ENCODE peak calls at places on chromosomes 5 and 9, in seven cellular contexts. W is PC-3, K is spleen, M is lung, S is lower lobe of right lung, X is stomach, J is thyroid gland. L is an unnamed sample.

GRCh38 chr5:14068136-14068535 is 75.0 kb upstream of the TRIO start:
- DNase-seq in W (no peak), K (no peak), M (no peak), S (no peak), X (no peak), J (no peak), L (no peak)

GRCh38 chr9:75358837-75359236 is 270.5 kb downstream of the OSTF1 start:
- DNase-seq in W (no peak), K (no peak), M (no peak), S (no peak), X (no peak), J (no peak), L (no peak)

GRCh38 chr5:117872798-117873368 is 1115.5 kb downstream of the DTWD2 start:
- DNase-seq in W (no peak), K (no peak), M (no peak), S (no peak), X (no peak), J (no peak), L (no peak)

GRCh38 chr9:83359039-83359438 is 179.2 kb downstream of the FRMD3 start:
- DNase-seq in W (no peak), K (no peak), M (no peak), S (no peak), X (no peak), J (no peak), L (no peak)

GRCh38 chr9:98554752-98555151 is 154.0 kb downstream of the GABBR2 start:
- DNase-seq in W (no peak), K (no peak), M (no peak), S (no peak), X (no peak), J (no peak), L (no peak)

GRCh38 chr9:14030350-14030823 is 283.6 kb downstream of the NFIB start:
- DNase-seq in W (peak; percentile 83), K (no peak), M (no peak), S (no peak), X (no peak), J (no peak), L (no peak)

GRCh38 chr5:171999877-172000276 is 6.6 kb downstream of the FBXW11 start:
- DNase-seq in W (no peak), K (no peak), M (no peak), S (no peak), X (no peak), J (no peak), L (no peak)

GRCh38 chr5:78511116-78511906 is 137.3 kb downstream of the LHFPL2 start:
- DNase-seq in W (no peak), K (no peak), M (no peak), S (peak; percentile 63), X (no peak), J (no peak), L (no peak)

GRCh38 chr5:109143001-109143400 is 266.8 kb downstream of the PJA2 start:
- DNase-seq in W (no peak), K (no peak), M (no peak), S (no peak), X (no peak), J (no peak), L (no peak)

GRCh38 chr9:35689601-35690446 is at the start of gene TPM2:
- DNase-seq in W (no peak), K (no peak), M (peak; percentile 41), S (peak; percentile 56), X (peak; percentile 37), J (peak; percentile 28), L (peak; percentile 93)

GRCh38 chr9:127825319-127826051 is 22.8 kb downstream of the FPGS start:
- DNase-seq in W (no peak), K (peak; percentile 85), M (no peak), S (peak; percentile 66), X (peak; percentile 64), J (peak; percentile 83), L (no peak)

GRCh38 chr9:124369236-124369797 is 45.9 kb downstream of the PSMB7 start:
- DNase-seq in W (no peak), K (no peak), M (no peak), S (no peak), X (no peak), J (no peak), L (no peak)

GRCh38 chr5:37940931-37941623 is 101.2 kb upstream of the GDNF start:
- DNase-seq in W (peak; percentile 86), K (no peak), M (no peak), S (no peak), X (no peak), J (no peak), L (no peak)

GRCh38 chr5:37938861-37939260 is 99.0 kb upstream of the GDNF start:
- DNase-seq in W (no peak), K (no peak), M (no peak), S (no peak), X (no peak), J (no peak), L (no peak)

GRCh38 chr5:37933586-37933985 is 93.7 kb upstream of the GDNF start:
- DNase-seq in W (no peak), K (no peak), M (no peak), S (no peak), X (no peak), J (no peak), L (no peak)

GRCh38 chr5:37932450-37932849 is 92.6 kb upstream of the GDNF start:
- DNase-seq in W (no peak), K (no peak), M (no peak), S (no peak), X (no peak), J (no peak), L (no peak)

DNA sequence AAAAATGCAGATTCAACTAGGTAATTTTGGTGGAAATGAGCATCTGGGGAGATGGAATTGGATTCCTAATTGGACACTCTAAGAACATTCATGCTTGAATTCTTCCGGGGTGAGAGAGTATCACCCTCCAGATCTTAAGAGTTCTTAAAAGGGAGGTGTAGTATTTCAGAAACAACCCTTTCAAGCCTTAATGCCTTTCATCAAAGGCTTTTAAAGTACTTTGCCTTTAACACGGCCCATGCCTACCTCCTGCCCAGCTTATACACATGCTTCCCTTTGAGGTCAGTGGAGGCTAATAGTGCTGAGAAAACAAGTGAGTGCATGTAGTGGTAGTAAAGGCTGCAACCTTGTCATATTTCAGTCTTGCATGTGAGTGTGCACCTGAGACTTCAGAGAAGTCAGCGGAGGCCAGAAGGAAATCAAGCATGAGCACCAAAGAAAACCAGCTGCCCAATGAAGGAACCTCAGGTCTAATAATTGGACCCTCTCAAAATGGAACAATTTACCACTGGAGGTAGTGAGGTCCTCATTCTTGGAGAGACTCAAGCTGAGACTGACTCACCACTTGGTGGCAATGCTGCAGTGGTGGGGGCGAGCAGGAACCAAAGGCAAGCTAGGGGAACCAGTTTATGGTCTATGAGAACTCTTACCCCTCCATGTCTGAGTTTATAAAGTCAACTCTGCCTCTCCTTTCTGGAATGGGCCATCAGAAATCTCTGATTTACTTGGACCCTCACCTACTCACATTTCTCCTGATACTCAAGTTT is 98.4 kb upstream of the GDNF start:
- DNase-seq in W (no peak), K (no peak), M (no peak), S (no peak), X (no peak), J (no peak), L (no peak)
- H3K4me3 ChIP-seq in W (no peak overlapping the region), K (no peak overlapping the region), M (no peak overlapping the region), S (no peak overlapping the region), X (no peak overlapping the region), J (no peak overlapping the region), L (no peak overlapping the region)

DNA sequence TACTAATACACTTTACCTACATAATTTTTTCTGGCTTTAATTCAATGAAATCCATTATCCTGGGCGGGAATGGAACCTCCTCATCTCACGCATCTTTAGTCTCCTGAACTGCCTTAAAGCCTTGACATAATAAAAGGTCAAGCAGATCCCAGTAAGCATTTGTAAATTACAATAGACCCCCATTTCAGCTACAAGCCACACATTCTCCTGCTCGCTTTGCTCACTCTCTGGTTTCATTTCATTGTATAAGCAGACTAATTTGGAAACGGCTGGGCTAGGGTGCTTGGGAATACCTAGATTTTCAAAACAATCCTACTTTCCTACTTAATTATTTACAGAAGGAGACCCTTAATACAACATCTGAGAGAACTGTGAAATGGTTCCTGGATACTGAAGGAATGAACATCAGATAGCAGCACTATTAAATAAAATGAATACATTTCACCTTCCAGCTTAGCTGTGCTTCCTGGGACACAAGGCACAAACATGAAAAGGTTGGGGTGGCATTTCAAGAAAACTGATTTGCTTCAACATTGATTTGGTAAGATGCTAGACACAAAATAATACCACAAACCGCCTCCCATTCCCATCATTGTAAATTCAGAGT is 1.5 kb downstream of the JAKMIP2 start:
- DNase-seq in W (no peak), K (no peak), M (no peak), S (no peak), X (no peak), J (no peak), L (no peak)
- H3K4me3 ChIP-seq in W (no peak overlapping the region), K (no peak overlapping the region), M (no peak overlapping the region), S (no peak overlapping the region), X (no peak overlapping the region), J (no peak overlapping the region), L (no peak overlapping the region)

DNA sequence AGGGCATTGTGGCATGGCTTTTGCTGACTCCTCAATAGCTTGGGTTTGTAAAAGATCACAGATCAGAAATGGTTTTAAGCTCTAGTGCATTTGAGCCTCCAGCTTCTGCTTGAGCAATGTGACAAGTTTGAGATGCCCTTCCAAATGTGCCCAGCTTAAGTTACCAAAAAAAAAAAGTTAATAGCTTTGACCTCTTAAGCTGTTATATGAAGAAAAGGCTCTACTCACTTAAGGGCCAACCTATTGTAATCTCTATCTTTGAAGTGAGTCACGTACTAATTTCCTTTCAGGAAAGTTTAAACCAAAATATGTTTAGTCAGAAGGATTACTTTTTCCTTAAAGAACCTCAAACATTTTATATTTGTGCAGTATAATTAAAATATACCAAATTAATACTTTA is 428.9 kb upstream of the ACTBL2 start:
- DNase-seq in W (no peak), K (no peak), M (no peak), S (no peak), X (no peak), J (no peak), L (no peak)
- H3K4me3 ChIP-seq in W (no peak overlapping the region), K (no peak overlapping the region), M (no peak overlapping the region), S (no peak overlapping the region), X (no peak overlapping the region), J (no peak overlapping the region), L (no peak overlapping the region)

GRCh38 chr5:31083364-31083763 is 110.1 kb upstream of the CDH6 start:
- DNase-seq in W (no peak), K (no peak), M (no peak), S (no peak), X (no peak), J (no peak), L (no peak)

GRCh38 chr5:31075981-31076380 is 117.5 kb upstream of the CDH6 start:
- DNase-seq in W (no peak), K (no peak), M (no peak), S (no peak), X (no peak), J (no peak), L (no peak)

GRCh38 chr5:31078931-31079330 is 114.6 kb upstream of the CDH6 start:
- DNase-seq in W (no peak), K (no peak), M (no peak), S (no peak), X (no peak), J (no peak), L (no peak)
- H3K4me3 ChIP-seq in W (no peak overlapping the region), K (no peak overlapping the region), M (no peak overlapping the region), S (no peak overlapping the region), X (no peak overlapping the region), J (no peak overlapping the region), L (no peak overlapping the region)